ENCODE peak calls at places on chromosomes 3 and 15, in seven cellular contexts. N, X, R, A, Y, P and J are unnamed samples.

GRCh38 chr3:149085828-149086231 is 503 bp downstream of the HLTF start:
- DNase-seq in R (peak), X (no peak), N (peak), Y (no peak), P (no peak), A (peak), J (no peak)

GRCh38 chr3:132245547-132245946 is 71.7 kb upstream of the ACP3 start:
- DNase-seq in X (no peak), Y (no peak), R (no peak), A (no peak), P (no peak), N (no peak), J (no peak)

GRCh38 chr3:188137062-188137461 is 16.9 kb upstream of the LPP start:
- DNase-seq in R (no peak), A (no peak), X (no peak), P (no peak), Y (no peak), N (no peak), J (no peak)

GRCh38 chr3:189334064-189334920 is 162.5 kb downstream of the TPRG1 start:
- DNase-seq in P (no peak), X (no peak), R (no peak), Y (no peak), A (no peak), N (no peak), J (no peak)

GRCh38 chr15:42605281-42605744 is 29.9 kb downstream of the STARD9 start:
- DNase-seq in R (no peak), A (no peak), P (no peak), X (peak), Y (no peak), N (no peak), J (no peak)

GRCh38 chr3:852033-852432 is 240.8 kb upstream of the CNTN6 start:
- DNase-seq in A (no peak), X (no peak), P (no peak), N (no peak), Y (no peak), R (no peak), J (no peak)

GRCh38 chr15:86066174-86066829 is 13.4 kb upstream of the AGBL1 start:
- DNase-seq in X (no peak), R (no peak), N (no peak), P (no peak), A (no peak), Y (no peak), J (no peak)

GRCh38 chr3:130779031-130779430 is 32.4 kb upstream of the PIK3R4 start:
- DNase-seq in A (no peak), Y (no peak), P (no peak), N (no peak), R (no peak), X (peak), J (no peak)

GRCh38 chr3:88031543-88032148 is 27.2 kb downstream of the CGGBP1 start:
- DNase-seq in R (no peak), X (peak), A (no peak), N (peak), Y (no peak), P (no peak), J (no peak)

GRCh38 chr15:31215490-31216209 is 111.0 kb upstream of the KLF13 start:
- DNase-seq in A (peak), Y (no peak), X (no peak), N (peak), P (peak), R (peak), J (peak)

GRCh38 chr15:76986743-76987142 is 8.2 kb upstream of the PSTPIP1 start:
- DNase-seq in A (no peak), Y (no peak), X (no peak), N (no peak), P (no peak), R (no peak), J (peak)

GRCh38 chr15:76983588-76984379 is 11.1 kb upstream of the PSTPIP1 start:
- DNase-seq in A (no peak), P (no peak), R (no peak), X (no peak), N (no peak), Y (no peak), J (no peak)

GRCh38 chr15:76988874-76989780 is 5.8 kb upstream of the PSTPIP1 start:
- DNase-seq in N (peak), R (no peak), A (no peak), P (no peak), X (no peak), Y (no peak), J (peak)

GRCh38 chr15:76987896-76988860 is 6.7 kb upstream of the PSTPIP1 start:
- DNase-seq in P (no peak), A (no peak), X (peak), N (peak), Y (no peak), R (no peak), J (peak)

DNA sequence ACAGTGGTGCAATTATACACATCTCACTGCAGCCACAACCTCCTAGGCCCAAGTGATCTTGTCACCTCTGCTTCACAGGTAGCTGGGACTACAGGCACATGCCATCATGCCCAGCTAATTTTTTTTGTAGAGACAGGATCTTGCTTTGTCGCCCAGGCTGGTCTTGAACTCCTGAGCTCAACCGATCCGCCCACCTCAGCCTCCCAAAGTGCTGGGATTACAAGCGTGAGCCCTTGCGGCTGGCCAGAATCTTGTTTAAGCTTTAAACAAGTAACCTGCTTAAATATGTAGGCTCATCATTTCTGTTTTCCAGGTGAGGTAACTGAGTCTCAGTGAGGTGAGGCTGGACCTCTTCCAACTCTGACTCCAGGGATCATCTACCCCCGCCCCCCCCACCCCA is 7.7 kb upstream of the PSTPIP1 start:
- DNase-seq in N (no peak), R (no peak), Y (no peak), X (no peak), A (no peak), P (no peak), J (peak)
- TF ChIP-seq SP1 in N (no peak), R (no peak), Y (no peak), X (no peak), A (no peak), P (no peak), J (no peak)

GRCh38 chr3:177358968-177359600 is 161.8 kb upstream of the TBL1XR1 start:
- DNase-seq in P (peak), Y (peak), N (peak), A (peak), X (no peak), R (no peak), J (peak)
- TF ChIP-seq SP1 in P (no peak), Y (no peak), N (no peak), A (no peak), X (no peak), R (no peak), J (no peak)

GRCh38 chr3:49899815-49900214 is 3.9 kb downstream of the MST1R start:
- DNase-seq in X (no peak), R (no peak), N (peak), A (peak), P (peak), Y (no peak), J (peak)
- TF ChIP-seq SP1 in X (no peak), R (no peak), N (no peak), A (no peak), P (no peak), Y (no peak), J (no peak)

GRCh38 chr3:129161860-129162271 is 1.0 kb upstream of the ISY1 start:
- DNase-seq in Y (no peak), R (peak), X (no peak), A (peak), P (peak), N (no peak), J (no peak)

GRCh38 chr3:129166579-129167332 is 5.9 kb upstream of the ISY1 start:
- DNase-seq in Y (no peak), P (no peak), X (no peak), R (no peak), N (no peak), A (no peak), J (no peak)

GRCh38 chr3:129160891-129161859 is at the start of gene ISY1:
- DNase-seq in Y (peak), R (peak), X (peak), P (peak), A (peak), N (peak), J (peak)

GRCh38 chr3:129164500-129164899 is 3.6 kb upstream of the ISY1 start:
- DNase-seq in A (no peak), X (no peak), P (no peak), Y (no peak), N (no peak), R (no peak), J (no peak)

GRCh38 chr3:129162729-129163579 is 2.1 kb upstream of the ISY1 start:
- DNase-seq in X (no peak), R (peak), A (no peak), P (no peak), N (peak), Y (no peak), J (no peak)
- TF ChIP-seq SP1 in X (no peak), R (no peak), A (no peak), P (no peak), N (no peak), Y (no peak), J (no peak)

GRCh38 chr3:195194559-195195161 is 76.3 kb downstream of the XXYLT1 start:
- DNase-seq in R (no peak), N (no peak), P (no peak), A (no peak), Y (no peak), X (no peak), J (no peak)

GRCh38 chr3:195198424-195199346 is 72.3 kb downstream of the XXYLT1 start:
- DNase-seq in R (peak), P (no peak), Y (no peak), X (no peak), N (no peak), A (no peak), J (no peak)

GRCh38 chr3:195195321-195196209 is 75.4 kb downstream of the XXYLT1 start:
- DNase-seq in N (no peak), P (no peak), X (no peak), A (no peak), Y (no peak), R (no peak), J (no peak)

GRCh38 chr3:195197764-195198423 is 73.1 kb downstream of the XXYLT1 start:
- DNase-seq in X (no peak), N (peak), P (no peak), Y (peak), R (no peak), A (no peak), J (no peak)

GRCh38 chr3:195196266-195196665 is 74.7 kb downstream of the XXYLT1 start:
- DNase-seq in P (no peak), N (peak), R (no peak), X (no peak), A (no peak), Y (no peak), J (no peak)
- TF ChIP-seq SP1 in P (no peak), N (no peak), R (no peak), X (no peak), A (no peak), Y (no peak), J (no peak)

GRCh38 chr3:58116161-58116955 is 94.4 kb downstream of the DNASE1L3 start:
- DNase-seq in N (no peak), X (peak), P (no peak), R (no peak), Y (no peak), A (no peak), J (no peak)
- TF ChIP-seq SP1 in N (no peak), X (no peak), P (no peak), R (no peak), Y (no peak), A (no peak), J (no peak)

DNA sequence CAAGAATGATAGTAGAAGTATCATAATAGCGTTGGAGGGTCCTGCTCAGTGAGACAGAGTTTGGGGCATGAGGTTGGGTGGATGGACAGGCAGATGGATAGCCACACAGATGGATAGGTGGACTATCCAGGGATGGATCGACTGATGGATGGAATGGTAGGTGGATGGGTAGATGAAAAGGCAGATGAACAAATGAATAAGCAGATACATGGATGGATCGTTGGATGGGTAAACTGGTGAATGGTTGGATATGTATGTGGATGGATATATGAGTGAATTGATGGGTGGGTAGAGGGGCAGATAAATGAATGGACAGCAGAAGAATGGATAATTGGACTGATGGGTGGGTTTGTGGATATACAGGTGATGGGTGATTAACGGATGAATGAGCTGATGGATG is 9.5 kb downstream of the CPNE9 start:
- DNase-seq in X (no peak), P (no peak), A (no peak), N (no peak), R (no peak), Y (no peak), J (no peak)
- TF ChIP-seq SP1 in X (no peak), P (no peak), A (no peak), N (no peak), R (no peak), Y (no peak), J (no peak)